ENCODE peak calls at places on chromosome X, in eight cellular contexts. G is NCI-H748 treated with DMSO at 0.1 percent for 48 hours, B is left kidney, L is activated T-helper 1 cell treated with Interleukin-2 at 50 U/mL for 16 hours, M is GM10248, O is AG09309, K is right lobe of liver, Z is SW480. D is an unnamed sample.

GRCh38 chrX:109274806-109275205 is 207.1 kb downstream of the GUCY2F start:
- DNase-seq in G (no peak), B (no peak), L (no peak), M (no peak), O (no peak), K (no peak), Z (no peak), D (no peak)

GRCh38 chrX:1657367-1658082 is 42.7 kb downstream of the ASMT start:
- DNase-seq in G (no peak), B (peak; percentile 94), L (peak; percentile 18), M (peak; percentile 65), O (no peak), K (no peak), Z (peak; percentile 20), D (peak; percentile 28)

GRCh38 chrX:70331161-70331560 is 41.3 kb downstream of the KIF4A start:
- DNase-seq in G (no peak), B (no peak), L (no peak), M (no peak), O (no peak), K (no peak), Z (no peak), D (no peak)

GRCh38 chrX:40947276-40947675 is 138.0 kb upstream of the USP9X start:
- DNase-seq in G (no peak), B (no peak), L (no peak), M (no peak), O (no peak), K (no peak), Z (no peak), D (no peak)

GRCh38 chrX:69300323-69300722 is 135.1 kb upstream of the PJA1 start:
- DNase-seq in G (no peak), B (no peak), L (no peak), M (no peak), O (no peak), K (no peak), Z (no peak), D (no peak)

GRCh38 chrX:104250470-104250869 is 4.3 kb downstream of the ESX1 start:
- DNase-seq in G (no peak), B (no peak), L (no peak), M (no peak), O (no peak), K (no peak), Z (no peak), D (no peak)

GRCh38 chrX:112849010-112849409 is 8.4 kb upstream of the AMOT start:
- DNase-seq in G (no peak), B (no peak), L (no peak), M (no peak), O (no peak), K (no peak), Z (no peak), D (no peak)

GRCh38 chrX:85004255-85004654 is 578 bp downstream of the APOOL start:
- DNase-seq in G (no peak), B (no peak), L (no peak), M (no peak), O (no peak), K (no peak), Z (peak; percentile 1), D (no peak)

GRCh38 chrX:136823175-136823574 is 42.4 kb upstream of the ARHGEF6 start:
- DNase-seq in G (no peak), B (no peak), L (no peak), M (no peak), O (no peak), K (no peak), Z (no peak), D (no peak)

GRCh38 chrX:140180585-140180984 is 215.3 kb upstream of the CXorf66 start:
- DNase-seq in G (no peak), B (no peak), L (no peak), M (no peak), O (no peak), K (no peak), Z (peak; percentile 20), D (no peak)

GRCh38 chrX:71111851-71112468 is 583 bp upstream of the IL2RG start:
- DNase-seq in G (no peak), B (no peak), L (no peak), M (no peak), O (no peak), K (peak; percentile 1), Z (no peak), D (no peak)

GRCh38 chrX:12871181-12871580 is 4.3 kb downstream of the TLR7 start:
- DNase-seq in G (no peak), B (no peak), L (no peak), M (no peak), O (no peak), K (no peak), Z (no peak), D (no peak)

GRCh38 chrX:47854474-47854873 is 17.8 kb downstream of the ZNF81 start:
- DNase-seq in G (no peak), B (peak; percentile 44), L (no peak), M (no peak), O (no peak), K (no peak), Z (peak; percentile 7), D (no peak)

GRCh38 chrX:1734806-1735205 is 119.9 kb downstream of the ASMT start:
- DNase-seq in G (no peak), B (no peak), L (no peak), M (no peak), O (no peak), K (no peak), Z (no peak), D (no peak)

GRCh38 chrX:65690057-65690855 is 22.8 kb downstream of the MSN start:
- DNase-seq in G (no peak), B (no peak), L (no peak), M (no peak), O (no peak), K (no peak), Z (no peak), D (no peak)

D was measured in activated effector memory CD4-positive, alpha-beta T cell treated with Interleukin-2 at 50 U/mL for 16 hours.